ENCODE peak calls at places on chromosomes 11 and 22, in four cellular contexts. U is endothelial cell of umbilical vein, N is NCI-H1417, H is left colon. X is an unnamed sample.

GRCh38 chr22:20955548-20955947 is 11.5 kb upstream of the AIFM3 start:
- DNase-seq in U (no peak), N (no peak), H (no peak), X (no peak)

GRCh38 chr22:40920526-40920925 is 30.7 kb upstream of the RBX1 start:
- DNase-seq in U (no peak), N (no peak), H (no peak), X (no peak)

GRCh38 chr22:42808516-42808915 is 48.6 kb downstream of the ARFGAP3 start:
- DNase-seq in U (no peak), N (no peak), H (no peak), X (no peak)

GRCh38 chr11:67277231-67277961 is 11.1 kb downstream of the GRK2 start:
- DNase-seq in U (peak; percentile 88), N (peak; percentile 23), H (peak; percentile 94), X (no peak)

GRCh38 chr22:49904040-49904369 is 14.2 kb downstream of the ALG12 start:
- DNase-seq in U (no peak), N (no peak), H (no peak), X (no peak)

GRCh38 chr11:110908401-110909106 is 196.3 kb upstream of the ARHGAP20 start:
- DNase-seq in U (no peak), N (no peak), H (no peak), X (peak; percentile 83)

GRCh38 chr11:47946682-47947575 is 33.4 kb upstream of the PTPRJ start:
- DNase-seq in U (peak; percentile 88), N (no peak), H (peak; percentile 64), X (peak; percentile 89)

GRCh38 chr11:74322667-74323066 is 11.2 kb upstream of the P4HA3 start:
- DNase-seq in U (no peak), N (no peak), H (no peak), X (no peak)

GRCh38 chr22:47124946-47125345 is 362.5 kb downstream of the TBC1D22A start:
- DNase-seq in U (no peak), N (no peak), H (no peak), X (no peak)

GRCh38 chr22:39959640-39960447 is at the start of gene TMA7B:
- DNase-seq in U (peak; percentile 40), N (peak; percentile 17), H (no peak), X (peak; percentile 49)

GRCh38 chr11:128903248-128904041 is 12.3 kb downstream of the KCNJ5 start:
- DNase-seq in U (no peak), N (no peak), H (peak; percentile 27), X (no peak)

GRCh38 chr22:20183823-20184222 is 33.0 kb upstream of the CCDC188 start:
- DNase-seq in U (no peak), N (no peak), H (no peak), X (no peak)

GRCh38 chr11:17014321-17014773 is at the start of gene PLEKHA7:
- DNase-seq in U (no peak), N (peak; percentile 76), H (peak; percentile 68), X (no peak)

GRCh38 chr11:66705587-66706335 is 23.3 kb downstream of the SPTBN2 start:
- DNase-seq in U (no peak), N (no peak), H (no peak), X (no peak)

GRCh38 chr11:122509899-122510298 is 145.6 kb upstream of the UBASH3B start:
- DNase-seq in U (no peak), N (no peak), H (no peak), X (no peak)

GRCh38 chr11:100557830-100558611 is 129.1 kb upstream of the ARHGAP42 start:
- DNase-seq in U (no peak), N (no peak), H (no peak), X (peak; percentile 16)

GRCh38 chr11:621838-622237 is 2.9 kb downstream of the CDHR5 start:
- DNase-seq in U (no peak), N (no peak), H (no peak), X (no peak)

GRCh38 chr11:37786214-37786755 is 1188.2 kb upstream of the RAG2 start:
- DNase-seq in U (peak; percentile 56), N (no peak), H (no peak), X (peak; percentile 12)

GRCh38 chr11:67370351-67371076 is 2.9 kb downstream of the CLCF1 start:
- DNase-seq in U (no peak), N (peak; percentile 49), H (no peak), X (no peak)

GRCh38 chr11:61911701-61912529 is 5.5 kb downstream of the RAB3IL1 start:
- DNase-seq in U (no peak), N (no peak), H (peak; percentile 4), X (no peak)